ENCODE peak calls at places on chromosomes 3 and 15, in six cellular contexts. O, V, H, K, X and Y are unnamed samples.

GRCh38 chr3:8741581-8742355 is 8.2 kb downstream of the CAV3 start:
- DNase-seq in O (no peak), V (no peak), H (no peak), K (no peak), X (peak; percentile 79), Y (no peak)

GRCh38 chr3:187989458-187990153 is 164.4 kb upstream of the LPP start:
- DNase-seq in O (peak; percentile 87), V (no peak), H (no peak), K (no peak), X (no peak), Y (peak; percentile 42)

GRCh38 chr3:133944641-133945441 is 49.2 kb upstream of the RAB6B start:
- DNase-seq in O (no peak), V (peak; percentile 49), H (no peak), K (no peak), X (peak; percentile 67), Y (no peak)

GRCh38 chr15:85793641-85794597 is 806 bp downstream of the KLHL25 start:
- DNase-seq in O (no peak), V (peak; percentile 90), H (peak; percentile 34), K (peak; percentile 39), X (peak; percentile 33), Y (peak; percentile 6)

GRCh38 chr3:39153977-39154299 is 547 bp upstream of the CSRNP1 start:
- DNase-seq in O (no peak), V (no peak), H (no peak), K (no peak), X (no peak), Y (no peak)

GRCh38 chr3:43071313-43071893 is 34.5 kb downstream of the POMGNT2 start:
- DNase-seq in O (no peak), V (no peak), H (no peak), K (no peak), X (no peak), Y (no peak)

GRCh38 chr3:154780263-154780662 is 299.9 kb upstream of the MME start:
- DNase-seq in O (no peak), V (no peak), H (no peak), K (no peak), X (no peak), Y (no peak)

GRCh38 chr3:183253364-183253960 is 409 bp downstream of the B3GNT5 start:
- DNase-seq in O (peak; percentile 54), V (peak; percentile 93), H (peak; percentile 13), K (peak; percentile 29), X (peak; percentile 28), Y (no peak)

GRCh38 chr3:8201011-8201410 is 300.6 kb upstream of the LMCD1 start:
- DNase-seq in O (no peak), V (no peak), H (no peak), K (no peak), X (no peak), Y (no peak)

GRCh38 chr15:66912001-66912400 is 153.4 kb upstream of the SMAD3 start:
- DNase-seq in O (no peak), V (no peak), H (no peak), K (no peak), X (no peak), Y (no peak)

GRCh38 chr3:131356006-131356405 is 25.6 kb upstream of the NUDT16 start:
- DNase-seq in O (no peak), V (no peak), H (no peak), K (no peak), X (peak; percentile 42), Y (no peak)

GRCh38 chr3:142087676-142088075 is 61.7 kb downstream of the TFDP2 start:
- DNase-seq in O (no peak), V (no peak), H (no peak), K (no peak), X (peak; percentile 82), Y (no peak)

GRCh38 chr3:39327746-39328349 is 1.7 kb upstream of the CCR8 start:
- DNase-seq in O (no peak), V (no peak), H (no peak), K (no peak), X (no peak), Y (no peak)

GRCh38 chr15:45645026-45645980 is 10.5 kb downstream of the SQOR start:
- DNase-seq in O (no peak), V (no peak), H (no peak), K (no peak), X (peak; percentile 77), Y (no peak)

GRCh38 chr3:56783644-56784451 is 17.9 kb downstream of the ARHGEF3 start:
- DNase-seq in O (peak; percentile 64), V (peak; percentile 87), H (no peak), K (peak; percentile 42), X (peak; percentile 91), Y (peak; percentile 86)

GRCh38 chr3:32045091-32045964 is 61.1 kb upstream of the GPD1L start:
- DNase-seq in O (peak; percentile 23), V (no peak), H (peak; percentile 17), K (no peak), X (peak; percentile 50), Y (peak; percentile 51)

GRCh38 chr3:17817545-17817944 is 75.1 kb upstream of the TBC1D5 start:
- DNase-seq in O (no peak), V (no peak), H (no peak), K (no peak), X (no peak), Y (no peak)

GRCh38 chr15:89566621-89567294 is 8.5 kb upstream of the TICRR start:
- DNase-seq in O (no peak), V (no peak), H (no peak), K (no peak), X (no peak), Y (no peak)